ENCODE peak calls at places on chromosomes 11 and 22, in seven cellular contexts. J, G, C, W, N, I and O are unnamed samples.

GRCh38 chr11:75233688-75234295 is 6.8 kb upstream of the TPBGL start:
- DNase-seq in J (peak), G (no peak), C (no peak), W (no peak), N (no peak), I (no peak), O (no peak)

GRCh38 chr11:128731041-128731663 is 37.3 kb downstream of the FLI1 start:
- DNase-seq in J (no peak), G (peak), C (no peak), W (no peak), N (no peak), I (no peak), O (no peak)

GRCh38 chr11:64022125-64022784 is 13.5 kb upstream of the FLRT1 start:
- DNase-seq in J (no peak), G (no peak), C (no peak), W (no peak), N (no peak), I (no peak), O (no peak)

GRCh38 chr22:19336133-19337075 is 44.9 kb upstream of the CLTCL1 start:
- DNase-seq in J (no peak), G (peak), C (no peak), W (no peak), N (no peak), I (no peak), O (no peak)

GRCh38 chr22:50604623-50605348 is 4.2 kb downstream of the MAPK8IP2 start:
- DNase-seq in J (no peak), G (no peak), C (no peak), W (no peak), N (peak), I (no peak), O (peak)

GRCh38 chr22:46935506-46936377 is 173.3 kb downstream of the TBC1D22A start:
- DNase-seq in J (no peak), G (peak), C (no peak), W (no peak), N (no peak), I (peak), O (no peak)

GRCh38 chr11:81870815-81871214 is 862.8 kb downstream of the FAM181B start:
- DNase-seq in J (no peak), G (no peak), C (no peak), W (no peak), N (no peak), I (no peak), O (no peak)

GRCh38 chr11:62055970-62056369 is 67.8 kb upstream of the INCENP start:
- DNase-seq in J (no peak), G (no peak), C (no peak), W (no peak), N (peak), I (no peak), O (peak)

GRCh38 chr22:43996170-43996980 is 27.7 kb upstream of the PARVB start:
- DNase-seq in J (peak), G (peak), C (no peak), W (no peak), N (peak), I (no peak), O (peak)

GRCh38 chr11:125772834-125773505 is 5.7 kb downstream of the PATE2 start:
- DNase-seq in J (no peak), G (no peak), C (no peak), W (no peak), N (no peak), I (no peak), O (no peak)

GRCh38 chr22:37716708-37717107 is 19.9 kb downstream of the TRIOBP start:
- DNase-seq in J (no peak), G (no peak), C (no peak), W (no peak), N (no peak), I (no peak), O (no peak)

GRCh38 chr22:50360578-50360977 is 17.5 kb downstream of the PPP6R2 start:
- DNase-seq in J (no peak), G (no peak), C (no peak), W (no peak), N (no peak), I (no peak), O (no peak)

GRCh38 chr11:27118371-27118770 is 77.8 kb downstream of the BBOX1 start:
- DNase-seq in J (no peak), G (no peak), C (no peak), W (no peak), N (no peak), I (no peak), O (no peak)

GRCh38 chr11:67510023-67510345 is 2.0 kb upstream of the CDK2AP2 start:
- DNase-seq in J (no peak), G (no peak), C (no peak), W (no peak), N (no peak), I (no peak), O (no peak)

GRCh38 chr22:39349506-39349966 is 255 bp upstream of the SYNGR1 start:
- DNase-seq in J (peak), G (peak), C (no peak), W (no peak), N (peak), I (no peak), O (no peak)

GRCh38 chr11:85725510-85726258 is 39.7 kb upstream of the CCDC89 start:
- DNase-seq in J (no peak), G (no peak), C (no peak), W (no peak), N (no peak), I (no peak), O (no peak)

GRCh38 chr11:12160680-12161079 is 50.3 kb downstream of the MICAL2 start:
- DNase-seq in J (no peak), G (no peak), C (no peak), W (peak), N (peak), I (no peak), O (no peak)
- H3K27ac ChIP-seq in J (peak), G (peak), C (no peak), W (peak), N (no peak), I (peak), O (peak)

GRCh38 chr11:22491826-22492225 is 133.8 kb downstream of the FANCF start:
- DNase-seq in J (no peak), G (no peak), C (no peak), W (no peak), N (no peak), I (no peak), O (no peak)
- TF ChIP-seq POLR2AphosphoS5 in J (no peak), G (no peak), C (no peak), W (no peak), N (no peak), I (no peak), O (no peak)

GRCh38 chr11:44162662-44163061 is 67.2 kb downstream of the EXT2 start:
- DNase-seq in J (no peak), G (no peak), C (no peak), W (no peak), N (no peak), I (no peak), O (no peak)

GRCh38 chr11:44158384-44158783 is 62.9 kb downstream of the EXT2 start:
- DNase-seq in J (no peak), G (no peak), C (no peak), W (no peak), N (no peak), I (no peak), O (no peak)

GRCh38 chr11:44159848-44160721 is 64.6 kb downstream of the EXT2 start:
- DNase-seq in J (no peak), G (no peak), C (no peak), W (no peak), N (no peak), I (no peak), O (no peak)

GRCh38 chr11:44157019-44157418 is 61.5 kb downstream of the EXT2 start:
- DNase-seq in J (no peak), G (no peak), C (no peak), W (no peak), N (no peak), I (no peak), O (no peak)

DNA sequence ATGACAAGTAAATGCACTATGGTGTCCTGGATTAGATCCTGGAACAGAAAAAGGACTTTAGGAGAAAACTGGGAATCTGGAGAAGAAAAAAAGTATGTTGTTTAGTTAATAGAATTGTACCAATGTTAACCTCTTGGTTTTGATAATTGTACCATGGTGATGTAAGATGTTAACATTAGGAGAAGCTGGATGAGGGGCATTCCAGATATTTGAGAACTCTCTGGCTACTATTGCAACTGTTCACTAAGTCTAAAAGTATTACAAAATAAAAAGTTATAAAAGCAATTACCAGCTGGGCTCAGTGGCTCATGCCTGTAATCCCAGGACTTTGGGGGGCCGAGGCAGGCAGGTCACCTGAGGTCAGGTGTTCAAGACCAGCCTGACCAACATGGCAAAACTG is 66.5 kb downstream of the EXT2 start:
- DNase-seq in J (no peak), G (no peak), C (no peak), W (no peak), N (no peak), I (no peak), O (no peak)
- TF ChIP-seq POLR2A in J (no peak), G (no peak), C (no peak), W (no peak), N (no peak), I (no peak), O (no peak)

GRCh38 chr11:12853652-12854296 is 155.3 kb upstream of the RASSF10 start:
- DNase-seq in J (peak), G (peak), C (no peak), W (no peak), N (no peak), I (peak), O (no peak)
- H3K27ac ChIP-seq in J (peak), G (peak), C (peak), W (peak), N (no peak), I (peak), O (peak)

DNA sequence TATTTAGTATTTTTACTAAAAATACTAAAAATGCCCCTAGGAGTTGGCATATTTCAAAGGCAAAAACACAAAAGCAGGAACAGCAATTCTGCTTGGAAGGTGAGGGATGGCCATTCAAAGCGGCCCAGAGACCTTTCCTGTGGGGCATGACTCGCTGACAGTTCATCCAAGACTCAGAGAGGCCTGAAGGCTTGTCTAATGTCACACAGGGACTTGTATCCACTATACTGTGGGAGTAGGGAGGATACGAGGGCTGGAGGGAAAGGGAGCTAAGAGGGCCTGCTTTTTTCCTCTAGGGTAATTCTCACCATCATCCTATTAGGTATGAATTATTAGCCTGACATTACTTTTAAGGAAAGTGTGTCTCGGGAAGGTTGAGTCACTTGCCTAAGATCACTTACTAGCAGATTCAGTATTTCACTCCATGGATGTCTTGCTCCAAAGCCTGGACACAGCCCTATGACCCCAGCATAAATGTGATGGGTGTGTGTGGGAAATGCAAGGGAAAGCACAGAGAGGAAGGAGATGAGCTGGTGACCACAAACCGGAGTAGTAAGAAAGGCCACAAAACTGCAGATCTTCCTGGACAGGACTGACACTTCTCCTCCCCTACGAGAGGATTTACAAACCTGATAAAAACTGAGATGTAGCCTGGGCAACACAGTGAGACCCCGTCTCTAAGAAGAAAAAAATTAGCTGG is 16.7 kb upstream of the UCP3 start:
- DNase-seq in J (no peak), G (no peak), C (no peak), W (no peak), N (no peak), I (no peak), O (no peak)
- TF ChIP-seq POLR2AphosphoS5 in J (no peak), G (no peak), C (no peak), W (no peak), N (no peak), I (no peak), O (no peak)

GRCh38 chr11:46371994-46372393 is 9.5 kb upstream of the MDK start:
- DNase-seq in J (no peak), G (no peak), C (no peak), W (no peak), N (no peak), I (no peak), O (no peak)

GRCh38 chr11:46374815-46375214 is 6.7 kb upstream of the MDK start:
- DNase-seq in J (no peak), G (no peak), C (no peak), W (no peak), N (no peak), I (no peak), O (no peak)

GRCh38 chr11:46376258-46377050 is 5.0 kb upstream of the MDK start:
- DNase-seq in J (no peak), G (no peak), C (no peak), W (no peak), N (peak), I (no peak), O (no peak)

GRCh38 chr11:46375392-46376101 is 5.9 kb upstream of the MDK start:
- DNase-seq in J (no peak), G (no peak), C (no peak), W (no peak), N (no peak), I (no peak), O (no peak)

GRCh38 chr11:46373787-46374740 is 7.4 kb upstream of the MDK start:
- DNase-seq in J (no peak), G (no peak), C (no peak), W (no peak), N (no peak), I (no peak), O (no peak)
- TF ChIP-seq POLR2A in J (no peak), G (no peak), C (no peak), W (no peak), N (no peak), I (no peak), O (no peak)